ENCODE peak calls at places on chromosomes 16 and 17, in four cellular contexts. T is HL-60, L is K562, E is GM12878. V is an unnamed sample.

GRCh38 chr16:57493767-57494166 is 7.5 kb upstream of the DOK4 start:
- DNase-seq in T (no peak), L (no peak), E (no peak), V (no peak)

GRCh38 chr17:4648741-4649140 is 7.3 kb upstream of the ALOX15 start:
- DNase-seq in T (no peak), L (no peak), E (no peak), V (no peak)

GRCh38 chr17:77388384-77389306 is 247.9 kb downstream of the SEC14L1 start:
- DNase-seq in T (no peak), L (no peak), E (no peak), V (no peak)

GRCh38 chr17:83026311-83026811 is 53.0 kb upstream of the METRNL start:
- DNase-seq in T (no peak), L (no peak), E (no peak), V (no peak)

GRCh38 chr17:50111687-50112655 is 16.8 kb downstream of the PDK2 start:
- DNase-seq in T (no peak), L (no peak), E (no peak), V (no peak)

GRCh38 chr17:31571124-31571892 is 179.8 kb downstream of the RAB11FIP4 start:
- DNase-seq in T (no peak), L (no peak), E (no peak), V (no peak)

GRCh38 chr16:56872863-56873391 is 7.9 kb downstream of the SLC12A3 start:
- DNase-seq in T (no peak), L (no peak), E (no peak), V (no peak)

GRCh38 chr16:2149630-2150417 is 1.4 kb downstream of the RAB26 start:
- DNase-seq in T (no peak), L (no peak), E (no peak), V (no peak)

GRCh38 chr16:78844682-78845081 is 745.2 kb downstream of the WWOX start:
- DNase-seq in T (no peak), L (no peak), E (no peak), V (no peak)

GRCh38 chr17:66549312-66549705 is 246.9 kb downstream of the PRKCA start:
- DNase-seq in T (no peak), L (no peak), E (no peak), V (no peak)

GRCh38 chr16:82384017-82384416 is 214.0 kb upstream of the MPHOSPH6 start:
- DNase-seq in T (no peak), L (no peak), E (no peak), V (no peak)

GRCh38 chr16:70659953-70660671 is 13.8 kb downstream of the IL34 start:
- DNase-seq in T (no peak), L (no peak), E (no peak), V (no peak)

GRCh38 chr16:27512061-27512460 is 37.7 kb downstream of the GTF3C1 start:
- DNase-seq in T (no peak), L (no peak), E (no peak), V (no peak)

GRCh38 chr17:80899402-80900268 is 92.0 kb upstream of the CHMP6 start:
- DNase-seq in T (peak; percentile 28), L (peak; percentile 81), E (no peak), V (peak; percentile 75)

GRCh38 chr17:8608001-8608400 is 22.5 kb downstream of the MYH10 start:
- DNase-seq in T (no peak), L (no peak), E (no peak), V (no peak)

GRCh38 chr16:75087040-75087979 is 29.3 kb downstream of the LDHD start:
- DNase-seq in T (no peak), L (peak; percentile 45), E (no peak), V (no peak)

DNA sequence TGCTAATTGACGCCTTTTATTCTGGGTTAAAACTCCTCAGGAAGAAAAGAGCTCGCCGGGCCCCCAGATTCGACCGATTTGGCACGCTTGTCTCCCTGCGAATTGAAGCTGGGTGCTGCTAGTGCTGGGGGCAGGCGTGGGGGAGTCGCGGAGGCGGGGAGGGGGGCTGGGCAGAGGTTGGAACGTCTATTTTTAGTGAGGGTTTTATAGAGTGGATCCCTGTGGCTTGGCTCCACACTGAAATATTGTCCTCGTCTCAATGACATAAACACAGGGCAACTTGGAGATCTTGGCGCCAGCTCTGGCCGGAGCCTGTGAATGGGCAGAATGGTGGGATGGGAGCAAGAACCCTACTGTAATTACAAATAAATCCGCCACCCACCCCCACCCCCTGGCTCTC is 15.7 kb upstream of the NOG start:
- DNase-seq in T (no peak), L (no peak), E (no peak), V (no peak)
- TF ChIP-seq SPI1 in T (no peak), L (no peak), E (no peak), V (no peak)

GRCh38 chr16:50288920-50289319 is 22.6 kb downstream of the ADCY7 start:
- DNase-seq in T (no peak), L (no peak), E (no peak), V (no peak)

GRCh38 chr16:50289950-50290764 is 23.8 kb downstream of the ADCY7 start:
- DNase-seq in T (no peak), L (no peak), E (no peak), V (no peak)

GRCh38 chr16:50292566-50292948 is 26.2 kb downstream of the ADCY7 start:
- DNase-seq in T (no peak), L (no peak), E (no peak), V (no peak)

GRCh38 chr16:50291719-50292565 is 25.6 kb downstream of the ADCY7 start:
- DNase-seq in T (no peak), L (no peak), E (no peak), V (no peak)

DNA sequence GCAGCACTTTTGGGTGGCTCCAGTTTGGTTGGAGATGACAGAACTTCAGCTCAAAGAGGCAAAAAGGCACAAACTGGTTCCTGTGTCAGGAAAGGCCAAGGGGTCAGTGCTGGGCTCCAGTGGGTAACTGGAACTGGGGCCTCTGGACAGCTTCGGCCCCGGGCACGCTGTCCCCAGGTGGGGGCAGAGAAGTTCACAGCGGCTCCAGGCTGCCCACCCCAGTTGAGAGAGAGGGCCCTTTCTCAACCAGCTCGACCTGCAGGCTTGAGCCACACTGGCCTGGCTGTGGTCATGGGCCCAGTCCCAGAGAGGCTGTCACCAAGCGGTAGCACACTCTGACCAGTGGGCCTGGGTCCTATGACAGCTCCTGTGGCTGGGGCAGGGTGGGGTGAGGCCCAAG is 24.5 kb downstream of the ADCY7 start:
- DNase-seq in T (no peak), L (no peak), E (no peak), V (no peak)
- TF ChIP-seq SPI1 in T (no peak), L (no peak), E (no peak), V (no peak)

GRCh38 chr17:9887521-9887920 is 17.6 kb downstream of the RCVRN start:
- DNase-seq in T (no peak), L (no peak), E (no peak), V (no peak)

GRCh38 chr17:9886141-9886930 is 18.7 kb downstream of the RCVRN start:
- DNase-seq in T (no peak), L (no peak), E (no peak), V (no peak)

GRCh38 chr17:9878791-9879525 is 26.1 kb downstream of the RCVRN start:
- DNase-seq in T (no peak), L (no peak), E (no peak), V (no peak)

GRCh38 chr17:9880582-9880999 is 24.5 kb downstream of the RCVRN start:
- DNase-seq in T (no peak), L (no peak), E (peak; percentile 1), V (no peak)

DNA sequence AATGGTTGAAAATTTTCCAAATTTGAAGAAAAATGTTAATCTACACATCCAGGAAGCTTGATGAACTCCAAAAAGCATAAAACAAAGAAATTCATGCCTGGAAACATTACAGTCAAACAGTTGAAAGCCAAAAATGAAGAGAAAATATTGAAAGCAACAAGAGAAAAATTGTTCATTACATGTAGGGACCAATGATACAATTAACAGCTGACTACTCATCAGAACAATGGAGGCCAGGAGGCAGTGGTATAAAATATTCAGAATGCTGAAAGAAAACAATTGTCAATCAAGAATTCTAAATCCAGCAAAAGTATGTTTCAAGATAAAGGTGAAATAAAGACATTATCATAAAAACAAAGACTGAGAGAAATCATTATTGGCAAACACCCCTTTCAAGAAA is 21.6 kb downstream of the RCVRN start:
- DNase-seq in T (no peak), L (no peak), E (no peak), V (no peak)
- TF ChIP-seq SPI1 in T (no peak), L (no peak), E (no peak), V (no peak)

GRCh38 chr17:27244019-27244418 is 49.9 kb upstream of the WSB1 start:
- DNase-seq in T (peak; percentile 38), L (no peak), E (no peak), V (no peak)

GRCh38 chr17:27245230-27245696 is 48.7 kb upstream of the WSB1 start:
- DNase-seq in T (peak; percentile 93), L (peak; percentile 84), E (peak; percentile 51), V (peak; percentile 53)

GRCh38 chr17:27246537-27246936 is 47.4 kb upstream of the WSB1 start:
- DNase-seq in T (no peak), L (no peak), E (no peak), V (no peak)

GRCh38 chr17:27242951-27243350 is 51.0 kb upstream of the WSB1 start:
- DNase-seq in T (no peak), L (no peak), E (no peak), V (no peak)

DNA sequence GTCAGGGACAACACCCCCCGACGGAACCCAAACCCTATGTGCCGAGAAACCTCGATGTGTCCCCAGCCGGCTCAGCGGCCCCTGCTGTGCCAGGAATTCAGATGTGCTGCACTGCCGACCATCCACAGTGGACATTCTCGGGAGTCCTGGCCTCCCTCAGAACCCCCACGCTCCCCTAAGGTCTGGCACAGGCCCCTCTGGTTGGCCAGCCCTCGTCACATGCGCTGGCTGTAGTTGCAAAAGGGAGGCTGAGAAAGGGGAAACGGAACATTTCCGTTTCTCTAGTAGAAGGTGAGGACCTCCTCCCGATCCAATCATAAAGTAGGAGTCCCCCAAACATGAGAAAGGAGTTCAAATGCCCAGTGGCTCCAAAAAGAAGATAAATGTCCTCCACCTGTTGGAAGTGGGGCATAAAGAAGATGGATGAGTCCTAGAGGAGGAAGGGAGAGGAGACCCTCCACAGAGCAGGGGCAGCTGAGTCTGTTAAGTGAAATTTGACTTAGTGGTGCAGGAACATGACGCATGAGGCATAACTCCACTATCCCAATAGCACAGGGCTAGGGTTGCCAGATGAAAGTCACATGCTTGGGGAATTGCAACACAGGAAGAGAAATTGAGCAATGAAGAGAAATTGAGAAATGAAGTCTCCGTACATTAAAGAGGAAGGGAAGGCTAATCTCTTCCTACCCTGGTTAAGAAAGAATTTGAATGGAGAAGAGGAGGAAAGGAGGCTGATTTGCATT is 49.3 kb upstream of the WSB1 start:
- DNase-seq in T (peak; percentile 98), L (no peak), E (no peak), V (no peak)
- TF ChIP-seq SPI1 in T (peak; percentile 88), L (peak; percentile 27), E (no peak), V (peak; percentile 36)

V was measured in GM12891.